ENCODE peak calls at places on chromosomes 4 and X, in seven cellular contexts. Z, G, E, M, R, D and J are unnamed samples.

GRCh38 chr4:44984083-44984482 is 257.7 kb upstream of the GNPDA2 start:
- DNase-seq in Z (no peak), G (no peak), E (no peak), M (no peak), R (peak), D (no peak), J (no peak)

GRCh38 chr4:102715057-102715456 is 45.7 kb downstream of the MANBA start:
- DNase-seq in Z (no peak), G (no peak), E (no peak), M (no peak), R (no peak), D (no peak), J (no peak)

GRCh38 chrX:124506031-124506430 is 159.7 kb downstream of the SH2D1A start:
- DNase-seq in Z (no peak), G (no peak), E (no peak), M (no peak), R (no peak), D (no peak), J (no peak)

GRCh38 chrX:3711331-3711917 is 2.0 kb downstream of the PRKX start:
- DNase-seq in Z (no peak), G (no peak), E (peak), M (no peak), R (no peak), D (no peak), J (peak)

GRCh38 chr4:76634239-76634638 is 199.2 kb downstream of the SHROOM3 start:
- DNase-seq in Z (no peak), G (no peak), E (no peak), M (no peak), R (peak), D (no peak), J (no peak)

GRCh38 chrX:68455151-68455510 is 21.8 kb upstream of the OPHN1 start:
- DNase-seq in Z (no peak), G (no peak), E (no peak), M (no peak), R (no peak), D (no peak), J (no peak)

GRCh38 chrX:132858018-132858417 is 100.4 kb downstream of the HS6ST2 start:
- DNase-seq in Z (no peak), G (no peak), E (no peak), M (no peak), R (peak), D (no peak), J (peak)

GRCh38 chrX:103250977-103251376 is 4.0 kb downstream of the TCEAL8 start:
- DNase-seq in Z (no peak), G (no peak), E (no peak), M (no peak), R (no peak), D (no peak), J (no peak)

GRCh38 chr4:31390849-31391248 is 670.7 kb downstream of the PCDH7 start:
- DNase-seq in Z (no peak), G (no peak), E (no peak), M (no peak), R (no peak), D (no peak), J (no peak)